ENCODE peak calls at places on chromosomes 4 and X, in seven cellular contexts. F is transverse colon; C is cardiac muscle cell; Z is activated CD4-positive, alpha-beta T cell treated with anti-CD3 and anti-CD28 coated beads, Interleukin-2, amount 50 U/mL, for 1 hour; G is RPMI7951; M is nucleus accumbens; O is activated B cell treated with CpG ODN at 0.5 μM for 24 hours. J is an unnamed sample.

GRCh38 chr4:76306882-76307669 is 543 bp downstream of the STBD1 start:
- DNase-seq in Z (peak; percentile 8), C (peak; percentile 74), G (peak; percentile 60), F (peak; percentile 80), O (no peak), M (peak; percentile 21), J (peak; percentile 66)

GRCh38 chr4:3461515-3462291 is 1.4 kb upstream of the DOK7 start:
- DNase-seq in O (no peak), Z (no peak), C (no peak), G (peak; percentile 13), F (peak; percentile 62), M (no peak), J (peak; percentile 84)

GRCh38 chr4:851701-852430 is 25.9 kb upstream of the CPLX1 start:
- DNase-seq in F (no peak), C (no peak), M (no peak), O (no peak), Z (no peak), G (no peak), J (no peak)

GRCh38 chr4:127920521-127920920 is 39.8 kb downstream of the PLK4 start:
- DNase-seq in F (no peak), O (no peak), C (no peak), Z (no peak), M (no peak), G (no peak), J (no peak)

GRCh38 chr4:2991243-2991642 is 27.9 kb downstream of the GRK4 start:
- DNase-seq in C (no peak), G (no peak), F (no peak), Z (no peak), M (no peak), O (no peak), J (no peak)

GRCh38 chr4:96016615-96017299 is 176.9 kb downstream of the PDHA2 start:
- DNase-seq in Z (no peak), G (no peak), O (no peak), C (no peak), M (no peak), F (no peak), J (no peak)

GRCh38 chr4:11546391-11547160 is 117.9 kb upstream of the HS3ST1 start:
- DNase-seq in G (no peak), M (no peak), F (no peak), C (no peak), Z (no peak), O (no peak), J (no peak)

GRCh38 chr4:142452132-142452855 is 393.8 kb downstream of the INPP4B start:
- DNase-seq in O (no peak), C (no peak), Z (no peak), G (peak; percentile 54), F (no peak), M (no peak), J (no peak)

GRCh38 chrX:72057844-72058243 is 73.9 kb downstream of the RTL5 start:
- DNase-seq in M (no peak), Z (no peak), G (no peak), F (no peak), C (no peak), O (no peak), J (no peak)

GRCh38 chr4:140851032-140851636 is 94.9 kb upstream of the TBC1D9 start:
- DNase-seq in O (no peak), M (no peak), Z (no peak), F (peak; percentile 42), G (peak; percentile 42), C (peak; percentile 73), J (peak; percentile 56)

GRCh38 chrX:16646366-16647168 is 3.4 kb upstream of the S100G start:
- DNase-seq in G (no peak), C (no peak), Z (no peak), M (no peak), O (no peak), F (no peak), J (no peak)

GRCh38 chr4:150078041-150078995 is at the start of gene DCLK2:
- DNase-seq in F (peak; percentile 59), G (peak; percentile 85), C (peak; percentile 78), Z (no peak), O (peak; percentile 40), M (peak; percentile 53), J (peak; percentile 35)

GRCh38 chr4:98802673-98803286 is 126.2 kb downstream of the EIF4E start:
- DNase-seq in Z (no peak), O (no peak), F (no peak), G (no peak), M (no peak), C (no peak), J (no peak)

GRCh38 chr4:96593422-96593821 is 753.5 kb downstream of the PDHA2 start:
- DNase-seq in Z (no peak), F (no peak), C (no peak), O (no peak), M (no peak), G (no peak), J (no peak)

GRCh38 chr4:48575964-48576363 is 85.9 kb downstream of the ZAR1 start:
- DNase-seq in F (no peak), M (no peak), O (no peak), G (peak; percentile 16), C (no peak), Z (no peak), J (no peak)

GRCh38 chrX:65985211-65985610 is 54.7 kb downstream of the VSIG4 start:
- DNase-seq in C (no peak), G (no peak), Z (no peak), M (no peak), F (no peak), O (no peak), J (no peak)

GRCh38 chrX:39953027-39953426 is 144.7 kb downstream of the BCOR start:
- DNase-seq in M (no peak), O (no peak), F (no peak), Z (no peak), C (no peak), G (no peak), J (no peak)

GRCh38 chr4:162865102-162865501 is 301.6 kb downstream of the NAF1 start:
- DNase-seq in O (no peak), C (no peak), Z (no peak), M (no peak), F (no peak), G (no peak), J (no peak)

GRCh38 chrX:17535229-17535628 is 160.2 kb downstream of the NHS start:
- DNase-seq in Z (peak; percentile 6), C (peak; percentile 36), M (no peak), F (peak; percentile 31), O (no peak), G (no peak), J (no peak)

GRCh38 chrX:104137496-104137895 is 19.3 kb downstream of the SLC25A53 start:
- DNase-seq in F (no peak), M (no peak), Z (no peak), C (no peak), O (no peak), G (peak; percentile 23), J (no peak)

GRCh38 chr4:132710971-132711370 is 438.1 kb upstream of the PCDH10 start:
- DNase-seq in O (no peak), M (no peak), F (no peak), Z (no peak), G (no peak), C (no peak), J (no peak)

GRCh38 chr4:4666187-4666586 is 124.3 kb upstream of the STX18 start:
- DNase-seq in G (no peak), F (no peak), Z (no peak), M (no peak), O (no peak), C (no peak), J (no peak)

GRCh38 chr4:150164055-150164454 is 85.8 kb downstream of the DCLK2 start:
- DNase-seq in F (no peak), M (no peak), O (no peak), C (no peak), G (peak; percentile 65), Z (no peak), J (no peak)

J was measured in prostate gland.